ENCODE peak calls at places on chromosomes 12 and 14, in nine cellular contexts. E, W, F, A, O, U, P, S and T are unnamed samples.

GRCh38 chr14:21933681-21934080 is 260.1 kb upstream of the OR4E1 start:
- DNase-seq in U (no peak), P (peak), E (no peak), F (no peak), A (no peak), S (no peak), W (no peak), O (no peak), T (no peak)

GRCh38 chr14:32986791-32987545 is 48.3 kb downstream of the NPAS3 start:
- DNase-seq in W (no peak), A (no peak), U (no peak), O (peak), P (peak), F (no peak), E (peak), S (peak), T (peak)

GRCh38 chr12:48998497-48999353 is 450 bp downstream of the DDN start:
- DNase-seq in U (no peak), F (peak), E (no peak), W (no peak), P (no peak), O (no peak), A (peak), S (peak), T (no peak)

GRCh38 chr12:114335607-114336006 is 70.3 kb downstream of the TBX5 start:
- DNase-seq in E (no peak), A (no peak), F (no peak), P (no peak), S (no peak), W (no peak), O (no peak), U (no peak), T (no peak)

GRCh38 chr12:75177997-75178396 is 31.6 kb downstream of the KCNC2 start:
- DNase-seq in A (no peak), F (no peak), W (no peak), E (peak), P (peak), O (peak), S (no peak), U (peak), T (peak)

GRCh38 chr12:79934309-79935020 is 432 bp downstream of the PPP1R12A start:
- DNase-seq in U (no peak), A (peak), P (peak), W (no peak), F (peak), O (peak), E (no peak), S (no peak), T (no peak)

GRCh38 chr14:105099778-105100177 is 34.5 kb upstream of the GPR132 start:
- DNase-seq in F (no peak), S (no peak), A (no peak), W (no peak), P (no peak), E (no peak), U (no peak), O (no peak), T (no peak)

GRCh38 chr14:36438883-36439282 is 81.1 kb downstream of the NKX2-1 start:
- DNase-seq in P (no peak), U (no peak), W (no peak), F (no peak), O (no peak), A (no peak), S (no peak), E (no peak), T (no peak)

GRCh38 chr12:26239508-26240328 is 44.3 kb downstream of the SSPN start:
- DNase-seq in O (peak), U (peak), P (peak), W (no peak), S (peak), A (no peak), E (peak), F (no peak), T (peak)

GRCh38 chr12:14948672-14949071 is 10.3 kb upstream of the ERP27 start:
- DNase-seq in U (peak), S (no peak), A (peak), F (peak), O (peak), W (peak), E (peak), P (peak), T (peak)

GRCh38 chr12:94622475-94622874 is 27.9 kb downstream of the TMCC3 start:
- DNase-seq in F (no peak), S (no peak), A (no peak), P (peak), O (peak), U (no peak), E (peak), W (no peak), T (no peak)

GRCh38 chr12:126667340-126667739 is 1599.6 kb upstream of the TMEM132C start:
- DNase-seq in W (no peak), O (peak), E (peak), U (peak), F (no peak), P (peak), S (no peak), A (no peak), T (peak)

GRCh38 chr14:104553166-104554087 is 26.1 kb upstream of the C14orf180 start:
- DNase-seq in S (no peak), E (no peak), U (no peak), P (no peak), F (no peak), A (no peak), O (no peak), W (no peak), T (no peak)

GRCh38 chr12:68304626-68305025 is 27.5 kb downstream of the MDM1 start:
- DNase-seq in P (peak), U (no peak), O (peak), E (no peak), W (no peak), F (no peak), S (no peak), A (no peak), T (no peak)

GRCh38 chr12:46110220-46110700 is 119.9 kb upstream of the SCAF11 start:
- DNase-seq in P (no peak), S (no peak), O (no peak), W (no peak), F (peak), A (no peak), U (no peak), E (no peak), T (no peak)

GRCh38 chr12:25840678-25841077 is 117.8 kb upstream of the RASSF8 start:
- DNase-seq in F (no peak), S (no peak), U (no peak), P (peak), W (no peak), O (peak), E (peak), A (no peak), T (peak)

GRCh38 chr14:24269910-24270536 is 1.4 kb downstream of the RABGGTA start:
- DNase-seq in P (no peak), U (no peak), F (no peak), E (no peak), O (no peak), S (no peak), A (no peak), W (no peak), T (no peak)

GRCh38 chr14:51004801-51005526 is 60.7 kb upstream of the PYGL start:
- DNase-seq in E (peak), P (peak), U (no peak), F (no peak), W (no peak), S (no peak), A (no peak), O (peak), T (no peak)

GRCh38 chr14:50677527-50678063 is 9.5 kb upstream of the SAV1 start:
- DNase-seq in S (no peak), O (peak), W (no peak), A (no peak), E (peak), F (no peak), U (no peak), P (peak), T (peak)

GRCh38 chr14:93305708-93306418 is 27.0 kb downstream of the BTBD7 start:
- DNase-seq in F (no peak), A (no peak), S (no peak), O (no peak), E (no peak), P (no peak), W (no peak), U (no peak), T (no peak)

GRCh38 chr12:78331764-78332163 is 501.1 kb downstream of the NAV3 start:
- DNase-seq in W (no peak), F (no peak), O (no peak), P (peak), A (no peak), U (no peak), E (no peak), S (no peak), T (no peak)

GRCh38 chr12:15192721-15193120 is 28.5 kb downstream of the RERG start:
- DNase-seq in P (peak), O (no peak), U (no peak), A (no peak), W (no peak), F (no peak), E (no peak), S (no peak), T (no peak)

GRCh38 chr12:2339022-2339431 is 286.2 kb downstream of the CACNA1C start:
- DNase-seq in S (no peak), F (no peak), U (no peak), P (peak), O (peak), A (no peak), W (no peak), E (peak), T (peak)

GRCh38 chr14:64113279-64113678 is 180.9 kb downstream of the ESR2 start:
- DNase-seq in U (no peak), W (no peak), E (no peak), S (peak), F (peak), A (peak), O (no peak), P (peak), T (no peak)

GRCh38 chr12:11894890-11895289 is 175.8 kb upstream of the BCL2L14 start:
- DNase-seq in P (no peak), A (peak), W (no peak), S (no peak), F (no peak), U (no peak), E (no peak), O (no peak), T (no peak)

GRCh38 chr12:11891350-11892064 is 179.2 kb upstream of the BCL2L14 start:
- DNase-seq in A (no peak), E (no peak), W (no peak), P (no peak), U (no peak), O (no peak), F (no peak), S (no peak), T (no peak)

GRCh38 chr12:11893998-11894397 is 176.7 kb upstream of the BCL2L14 start:
- DNase-seq in E (no peak), F (no peak), A (no peak), P (no peak), S (no peak), W (no peak), O (no peak), U (no peak), T (no peak)

GRCh38 chr12:11895421-11896064 is 175.2 kb upstream of the BCL2L14 start:
- DNase-seq in W (no peak), F (no peak), A (peak), P (no peak), O (no peak), S (no peak), E (no peak), U (no peak), T (no peak)

GRCh38 chr12:11892065-11892391 is 178.7 kb upstream of the BCL2L14 start:
- DNase-seq in A (no peak), E (no peak), W (no peak), P (no peak), F (no peak), U (no peak), O (no peak), S (no peak), T (no peak)
- TF ChIP-seq CTCF in A (no peak), E (peak), W (no peak), P (peak), F (peak), U (no peak), O (peak), S (peak), T (peak)

DNA sequence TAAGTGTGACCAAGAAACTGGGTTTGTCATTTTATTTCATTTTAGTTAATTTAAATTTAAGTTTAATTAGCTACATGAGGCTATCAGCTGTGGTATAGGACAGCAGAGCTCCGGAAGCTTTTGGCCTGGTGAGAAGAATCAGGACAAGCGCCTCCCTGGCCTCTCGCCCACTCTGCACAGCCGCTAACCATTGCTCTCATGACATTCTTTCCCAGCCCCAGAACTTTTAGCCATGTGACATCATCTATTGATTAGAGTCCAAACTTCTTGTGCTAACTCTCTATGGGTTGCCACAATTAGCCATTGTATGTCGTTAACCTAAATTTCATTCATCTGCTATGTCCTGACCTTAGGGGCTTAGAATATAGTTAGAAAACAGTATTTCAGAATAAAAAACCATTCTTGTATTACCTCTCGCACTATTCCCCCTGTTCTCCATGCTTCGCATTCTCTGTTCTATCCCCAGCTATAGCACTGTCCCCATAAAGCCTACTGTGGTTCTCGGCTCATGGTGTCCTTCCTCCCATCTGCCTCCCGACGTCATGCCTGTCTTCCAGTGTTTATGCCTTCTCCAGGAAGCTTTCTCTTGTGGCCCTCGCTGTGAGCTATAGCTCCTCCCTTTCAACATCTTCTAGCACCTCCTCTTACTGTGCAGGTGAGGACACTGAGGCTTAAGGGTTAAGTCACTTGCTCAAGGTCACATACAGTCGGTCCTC is 23.5 kb downstream of the SSH1 start:
- DNase-seq in W (no peak), F (no peak), E (peak), P (peak), O (peak), S (peak), U (no peak), A (no peak), T (peak)
- H3K4me3 ChIP-seq in W (no peak), F (no peak), E (no peak), P (no peak), O (peak), S (peak), U (peak), A (no peak), T (no peak)

GRCh38 chr12:131693149-131693548 is 17.7 kb upstream of the SFSWAP start:
- DNase-seq in A (no peak), F (no peak), S (no peak), P (no peak), O (no peak), U (no peak), E (no peak), W (no peak), T (no peak)

GRCh38 chr12:131692431-131692830 is 18.5 kb upstream of the SFSWAP start:
- DNase-seq in A (no peak), E (no peak), W (no peak), O (no peak), S (no peak), U (no peak), P (no peak), F (no peak), T (no peak)

GRCh38 chr12:131695968-131696367 is 14.9 kb upstream of the SFSWAP start:
- DNase-seq in P (no peak), A (no peak), F (no peak), W (no peak), E (no peak), O (no peak), U (no peak), S (no peak), T (no peak)

GRCh38 chr12:131690320-131690719 is 20.6 kb upstream of the SFSWAP start:
- DNase-seq in P (no peak), O (no peak), W (no peak), U (no peak), A (no peak), S (no peak), F (no peak), E (no peak), T (no peak)

GRCh38 chr12:131694116-131694838 is 16.6 kb upstream of the SFSWAP start:
- DNase-seq in S (no peak), U (no peak), A (no peak), E (no peak), P (no peak), O (no peak), F (no peak), W (no peak), T (no peak)
- TF ChIP-seq CTCF in S (no peak), U (no peak), A (no peak), E (no peak), P (no peak), O (no peak), F (no peak), W (no peak), T (no peak)

GRCh38 chr14:102141797-102142196 is 2.1 kb downstream of the WDR20 start:
- DNase-seq in P (no peak), U (no peak), F (no peak), E (no peak), A (no peak), S (no peak), O (no peak), W (no peak), T (no peak)
- H3K4me3 ChIP-seq in P (no peak), U (no peak), F (no peak), E (no peak), A (no peak), S (peak), O (no peak), W (no peak), T (no peak)

DNA sequence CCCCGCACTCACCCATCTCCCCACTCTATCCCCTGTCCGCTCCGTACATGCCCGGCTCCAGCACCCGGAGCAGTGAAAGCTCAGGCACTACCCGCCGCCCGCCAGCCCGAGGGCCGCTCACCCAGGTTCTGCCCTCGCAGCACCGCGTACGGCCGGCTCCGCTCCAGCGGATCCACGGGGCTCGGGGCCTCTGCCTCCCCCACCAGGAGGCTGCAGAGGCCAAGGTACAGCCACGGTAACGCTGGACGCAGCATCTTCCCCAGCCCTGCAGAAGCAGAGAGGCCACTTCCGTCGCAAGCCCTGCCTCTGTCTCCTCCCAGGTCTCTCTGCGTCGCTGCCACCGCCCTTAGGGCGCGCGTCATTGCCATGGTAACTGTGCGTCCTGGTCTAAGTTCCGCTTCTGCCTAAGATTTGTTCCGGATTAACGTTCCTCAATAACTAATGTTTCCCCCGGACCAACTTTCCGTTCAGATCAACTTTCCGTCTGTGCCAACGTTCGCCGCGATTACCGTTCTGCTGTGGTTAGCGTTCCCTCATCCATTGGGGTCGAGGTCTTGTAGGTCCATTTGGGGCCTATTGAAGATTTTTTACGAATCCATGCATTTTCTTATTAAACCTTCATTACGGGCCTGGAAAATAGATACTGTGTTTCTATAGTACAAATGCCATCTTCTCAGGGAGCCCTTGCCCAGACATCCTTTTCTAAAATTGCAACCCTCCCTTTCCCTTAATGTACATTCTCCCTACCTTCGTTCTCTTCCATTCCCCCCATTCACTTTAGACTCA is at the start of gene C12orf76:
- DNase-seq in P (peak), U (peak), W (peak), E (peak), O (peak), S (peak), F (peak), A (peak), T (peak)
- TF ChIP-seq CTCF in P (no peak), U (peak), W (no peak), E (no peak), O (no peak), S (no peak), F (no peak), A (peak), T (no peak)

GRCh38 chr12:19238520-19238919 is 109.0 kb downstream of the PLEKHA5 start:
- DNase-seq in F (no peak), W (no peak), P (no peak), S (no peak), E (no peak), O (no peak), A (no peak), U (no peak), T (no peak)

GRCh38 chr12:19239616-19240234 is 110.2 kb downstream of the PLEKHA5 start:
- DNase-seq in W (no peak), U (no peak), P (peak), S (no peak), A (no peak), F (no peak), O (peak), E (peak), T (peak)

GRCh38 chr12:19236656-19237055 is 107.1 kb downstream of the PLEKHA5 start:
- DNase-seq in F (no peak), O (peak), W (no peak), P (peak), S (no peak), E (peak), A (no peak), U (no peak), T (no peak)

GRCh38 chr12:19234991-19235876 is 105.7 kb downstream of the PLEKHA5 start:
- DNase-seq in W (no peak), A (no peak), O (peak), S (no peak), E (peak), P (peak), U (no peak), F (no peak), T (no peak)

DNA sequence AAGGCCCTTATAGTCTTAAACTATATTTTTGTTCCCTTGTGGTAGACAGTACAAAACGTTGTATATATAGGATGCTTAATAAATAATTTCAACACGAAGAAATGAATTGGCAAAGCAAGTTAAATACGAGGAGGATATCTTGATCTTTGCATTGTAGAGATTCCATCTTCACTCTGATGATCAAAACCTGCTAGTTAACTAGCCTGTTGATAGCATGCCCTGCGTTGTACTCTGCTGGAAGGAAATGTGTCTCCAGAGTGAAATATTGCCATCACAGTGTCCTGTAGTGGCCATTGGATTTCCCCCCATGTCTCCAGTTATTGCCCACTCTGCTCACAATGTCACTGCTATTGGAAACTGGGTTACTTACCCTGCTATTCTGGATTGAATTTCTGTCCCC is 109.5 kb downstream of the PLEKHA5 start:
- DNase-seq in W (no peak), F (no peak), P (no peak), S (no peak), U (no peak), A (no peak), O (no peak), E (no peak), T (no peak)
- H3K4me3 ChIP-seq in W (no peak), F (no peak), P (no peak), S (no peak), U (no peak), A (no peak), O (no peak), E (no peak), T (no peak)

DNA sequence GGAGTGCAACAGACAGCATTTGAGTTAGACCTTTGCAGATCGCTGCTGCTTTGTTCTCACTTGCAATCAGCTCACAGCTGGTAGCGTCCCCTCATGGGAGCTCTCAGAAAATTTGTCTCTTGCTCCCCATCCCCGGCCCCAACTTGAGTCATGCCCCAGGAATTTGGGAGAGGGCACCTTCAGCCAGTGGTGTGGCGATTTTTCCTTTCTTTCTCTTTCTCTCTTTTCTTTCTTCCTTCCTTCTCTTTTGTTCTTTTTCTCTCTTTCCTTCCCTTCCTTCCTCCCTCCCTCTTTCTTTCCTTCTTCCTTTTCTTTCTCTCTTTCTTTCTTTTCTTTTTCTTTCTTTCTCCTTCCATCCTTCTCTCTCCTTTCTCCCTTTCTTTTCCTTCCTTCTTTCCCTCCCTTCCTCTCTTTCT is 34.2 kb upstream of the MAP1LC3B2 start:
- DNase-seq in A (no peak), F (no peak), W (no peak), P (no peak), O (peak), E (peak), S (no peak), U (no peak), T (no peak)
- TF ChIP-seq CTCF in A (no peak), F (no peak), W (no peak), P (peak), O (no peak), E (peak), S (no peak), U (no peak), T (no peak)